ENCODE peak calls at places on chromosomes 5 and 9, in eight cellular contexts. M is HCT116, L is MM.1S, C is SK-N-SH, I is GM23338, U is hepatocyte, X is PC-3, S is neural progenitor cell. R is an unnamed sample.

GRCh38 chr5:40841068-40841805 is at the start of gene CARD6:
- DNase-seq in S (no peak), U (peak; percentile 35), X (peak; percentile 35), M (no peak), C (no peak), L (no peak), I (no peak), R (no peak)

GRCh38 chr9:83239787-83240186 is 176.8 kb upstream of the RASEF start:
- DNase-seq in M (no peak), X (no peak), U (no peak), S (no peak), I (no peak), C (no peak), L (no peak), R (no peak)

GRCh38 chr5:116559673-116560164 is 14.9 kb downstream of the SEMA6A start:
- DNase-seq in I (peak; percentile 61), S (no peak), L (no peak), M (no peak), C (no peak), U (no peak), X (no peak), R (no peak)

GRCh38 chr5:43256261-43256966 is 56.8 kb downstream of the HMGCS1 start:
- DNase-seq in C (no peak), M (no peak), I (no peak), L (no peak), S (no peak), X (no peak), U (no peak), R (no peak)

GRCh38 chr5:132019857-132020555 is 8.5 kb upstream of the ACSL6 start:
- DNase-seq in C (no peak), S (no peak), I (no peak), X (no peak), L (peak; percentile 93), M (no peak), U (no peak), R (no peak)

GRCh38 chr9:121572581-121572980 is 72.9 kb upstream of the GGTA1 start:
- DNase-seq in C (no peak), X (no peak), U (no peak), I (no peak), M (no peak), S (no peak), L (no peak), R (no peak)

GRCh38 chr9:28741459-28741858 is 1168.2 kb upstream of the C9orf72 start:
- DNase-seq in C (no peak), S (no peak), X (no peak), L (no peak), U (no peak), M (no peak), I (no peak), R (no peak)

GRCh38 chr9:34526026-34526425 is 3.2 kb upstream of the ENHO start:
- DNase-seq in U (no peak), I (no peak), C (no peak), X (no peak), M (no peak), S (no peak), L (no peak), R (no peak)

GRCh38 chr9:138103111-138103823 is 225.7 kb downstream of the CACNA1B start:
- DNase-seq in C (peak; percentile 17), X (no peak), S (peak; percentile 65), L (no peak), M (no peak), I (no peak), U (peak; percentile 1), R (no peak)
- TF ChIP-seq EZH2phosphoT487 in C (no peak), X (no peak), S (no peak), L (no peak), M (no peak), I (no peak), U (no peak), R (no peak)

GRCh38 chr5:176362098-176362442 is 506 bp upstream of the KIAA1191 start:
- DNase-seq in X (no peak), M (no peak), C (no peak), U (no peak), S (no peak), I (no peak), L (no peak), R (peak; percentile 53)

GRCh38 chr5:176360894-176361436 is 599 bp downstream of the KIAA1191 start:
- DNase-seq in I (peak; percentile 59), C (no peak), M (no peak), X (peak; percentile 10), U (peak; percentile 28), S (no peak), L (peak; percentile 11), R (no peak)

GRCh38 chr5:176359658-176360057 is 1.9 kb downstream of the KIAA1191 start:
- DNase-seq in L (no peak), U (no peak), I (no peak), S (no peak), X (peak; percentile 15), M (no peak), C (no peak), R (no peak)

GRCh38 chr5:176364765-176365662 is at the start of gene ARL10:
- DNase-seq in X (no peak), C (peak; percentile 91), M (no peak), U (peak; percentile 61), S (peak; percentile 68), L (no peak), I (peak; percentile 65), R (no peak)

GRCh38 chr5:176361437-176362097 is at the start of gene KIAA1191:
- DNase-seq in S (peak; percentile 92), M (peak; percentile 77), I (peak; percentile 90), C (peak; percentile 92), U (peak; percentile 96), L (peak; percentile 95), X (peak; percentile 87), R (peak; percentile 92)
- TF ChIP-seq CTCF in S (peak; percentile 10), M (no peak), I (no peak), C (peak; percentile 30), U (peak; percentile 36), L (peak; percentile 36), X (no peak), R (peak; percentile 60)

GRCh38 chr5:80866372-80866771 is 93.8 kb upstream of the RASGRF2 start:
- DNase-seq in X (no peak), U (no peak), I (no peak), C (no peak), M (no peak), S (no peak), L (no peak), R (no peak)

GRCh38 chr5:80870442-80870841 is 89.7 kb upstream of the RASGRF2 start:
- DNase-seq in L (no peak), C (no peak), I (peak; percentile 10), U (no peak), X (no peak), M (no peak), S (no peak), R (no peak)

GRCh38 chr5:80874162-80874561 is 86.0 kb upstream of the RASGRF2 start:
- DNase-seq in X (no peak), L (no peak), M (no peak), U (no peak), I (no peak), C (peak; percentile 10), S (no peak), R (no peak)

GRCh38 chr5:80867233-80867632 is 92.9 kb upstream of the RASGRF2 start:
- DNase-seq in M (no peak), X (no peak), U (no peak), C (no peak), S (no peak), I (no peak), L (no peak), R (no peak)

GRCh38 chr5:80871541-80871961 is 88.6 kb upstream of the RASGRF2 start:
- DNase-seq in S (no peak), U (no peak), L (no peak), X (peak; percentile 72), I (peak; percentile 11), C (no peak), M (peak; percentile 45), R (no peak)
- TF ChIP-seq EZH2phosphoT487 in S (no peak), U (no peak), L (no peak), X (no peak), I (no peak), C (no peak), M (no peak), R (no peak)

DNA sequence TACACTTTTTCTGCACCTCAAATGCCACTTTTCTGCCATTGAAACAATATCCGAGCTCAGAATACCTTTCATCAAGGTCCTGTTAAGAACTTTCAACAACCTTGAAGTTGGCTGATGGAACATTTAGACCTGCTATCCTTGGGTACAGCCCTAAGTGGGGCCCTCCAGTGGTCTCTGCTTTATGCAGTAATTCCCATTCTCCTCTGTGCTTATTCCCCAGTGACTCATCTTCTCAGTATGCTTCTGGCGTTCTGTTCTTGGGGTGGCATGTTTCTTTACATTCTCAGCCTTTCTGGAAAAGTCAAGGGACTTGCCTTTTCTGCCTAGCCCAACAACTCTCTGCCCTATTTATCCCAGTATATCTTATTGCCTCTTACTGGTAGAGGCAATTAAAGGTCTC is 7.1 kb downstream of the ANP32B start:
- DNase-seq in X (peak; percentile 46), C (peak; percentile 27), I (peak; percentile 18), S (no peak), M (no peak), L (no peak), U (peak; percentile 55), R (no peak)
- TF ChIP-seq CTCF in X (peak; percentile 26), C (peak; percentile 45), I (no peak), S (no peak), M (peak; percentile 30), L (no peak), U (no peak), R (peak; percentile 62)

GRCh38 chr9:99299214-99300102 is 77.4 kb downstream of the SEC61B start:
- DNase-seq in M (no peak), U (peak; percentile 39), S (peak; percentile 18), C (peak; percentile 68), I (no peak), X (peak; percentile 50), L (no peak), R (peak; percentile 7)
- TF ChIP-seq EZH2phosphoT487 in M (no peak), U (no peak), S (no peak), C (no peak), I (no peak), X (no peak), L (no peak), R (no peak)

DNA sequence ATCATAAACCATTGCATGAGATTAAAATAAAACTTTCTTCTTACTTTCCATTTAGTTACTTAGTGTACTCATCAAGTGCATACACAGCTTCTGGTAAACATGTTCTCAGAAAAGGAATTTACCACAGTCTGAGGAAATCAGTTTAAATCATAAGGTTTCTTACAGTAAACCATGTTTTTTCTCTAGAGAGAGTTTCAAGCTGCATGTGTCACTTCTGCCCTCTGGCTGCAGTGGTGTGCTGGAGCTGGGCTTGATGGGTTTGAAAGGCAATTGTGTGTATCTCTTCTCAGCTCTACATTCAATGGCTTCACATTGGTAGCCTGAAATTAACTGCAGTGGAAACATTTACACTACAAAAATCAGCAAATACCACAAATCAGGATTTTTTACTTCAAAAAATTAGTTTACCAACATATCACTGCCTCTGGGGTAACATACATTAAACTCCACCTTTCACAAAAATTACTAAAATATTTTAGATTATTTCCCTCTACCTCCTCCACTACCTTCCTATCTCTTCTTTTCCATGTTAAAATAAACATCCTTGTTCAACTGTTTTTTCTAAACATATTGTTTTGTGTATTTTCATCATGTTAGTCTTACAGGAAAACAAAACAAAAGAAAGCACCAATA is 414.3 kb downstream of the ANXA1 start:
- DNase-seq in L (peak; percentile 43), C (no peak), M (no peak), I (peak; percentile 73), U (peak; percentile 61), S (peak; percentile 59), X (peak; percentile 14), R (no peak)
- TF ChIP-seq CTCF in L (peak; percentile 54), C (peak; percentile 43), M (peak; percentile 50), I (peak; percentile 78), U (peak; percentile 71), S (peak; percentile 71), X (peak; percentile 40), R (peak; percentile 30)